ENCODE peak calls at places on chromosomes 7 and 10, in seven cellular contexts. One of them, this sample, is unnamed.
A peak's percentile ranks its signal among the peaks of the same experiment; 100 is the strongest.

GRCh38 chr10:75145590-75145989 is 34.1 kb downstream of the SAMD8 start:
- DNase-seq in transverse colon: no peak
- DNase-seq in brain microvascular endothelial cell: no peak
- DNase-seq in mucosa of descending colon: no peak
- DNase-seq in A549: no peak
- DNase-seq in lung: no peak
- DNase-seq in IMR-90: no peak
- DNase-seq in this sample: no peak

GRCh38 chr7:137882806-137883205 is 36.0 kb upstream of the DGKI start:
- DNase-seq in transverse colon: no peak
- DNase-seq in brain microvascular endothelial cell: peak; percentile 30
- DNase-seq in mucosa of descending colon: no peak
- DNase-seq in A549: no peak
- DNase-seq in lung: no peak
- DNase-seq in IMR-90: peak; percentile 50
- DNase-seq in this sample: no peak

GRCh38 chr10:73997479-73997805 is 474 bp upstream of the VCL start:
- DNase-seq in transverse colon: peak; percentile 87
- DNase-seq in brain microvascular endothelial cell: no peak
- DNase-seq in mucosa of descending colon: peak; percentile 93
- DNase-seq in A549: peak; percentile 52
- DNase-seq in lung: no peak
- DNase-seq in IMR-90: no peak
- DNase-seq in this sample: peak; percentile 39

GRCh38 chr10:117442521-117442920 is 67.3 kb upstream of the PDZD8 start:
- DNase-seq in transverse colon: no peak
- DNase-seq in brain microvascular endothelial cell: no peak
- DNase-seq in mucosa of descending colon: no peak
- DNase-seq in A549: no peak
- DNase-seq in lung: no peak
- DNase-seq in IMR-90: no peak
- DNase-seq in this sample: no peak

GRCh38 chr7:37193087-37193774 is 255.4 kb downstream of the ELMO1 start:
- DNase-seq in transverse colon: no peak
- DNase-seq in brain microvascular endothelial cell: peak; percentile 74
- DNase-seq in mucosa of descending colon: no peak
- DNase-seq in A549: no peak
- DNase-seq in lung: no peak
- DNase-seq in IMR-90: no peak
- DNase-seq in this sample: no peak

GRCh38 chr10:71531485-71532446 is 135.0 kb downstream of the CDH23 start:
- DNase-seq in transverse colon: no peak
- DNase-seq in brain microvascular endothelial cell: no peak
- DNase-seq in mucosa of descending colon: no peak
- DNase-seq in A549: no peak
- DNase-seq in lung: no peak
- DNase-seq in IMR-90: no peak
- DNase-seq in this sample: no peak

GRCh38 chr10:12656518-12657142 is 307.3 kb downstream of the CAMK1D start:
- DNase-seq in transverse colon: no peak
- DNase-seq in brain microvascular endothelial cell: peak; percentile 47
- DNase-seq in mucosa of descending colon: no peak
- DNase-seq in A549: peak; percentile 50
- DNase-seq in lung: no peak
- DNase-seq in IMR-90: peak; percentile 75
- DNase-seq in this sample: peak; percentile 26

GRCh38 chr7:101691822-101692384 is 62.8 kb upstream of the MYL10 start:
- DNase-seq in transverse colon: peak; percentile 64
- DNase-seq in brain microvascular endothelial cell: no peak
- DNase-seq in mucosa of descending colon: peak; percentile 67
- DNase-seq in A549: no peak
- DNase-seq in lung: no peak
- DNase-seq in IMR-90: no peak
- DNase-seq in this sample: no peak

GRCh38 chr10:112813866-112814596 is 136.0 kb upstream of the TCF7L2 start:
- DNase-seq in transverse colon: no peak
- DNase-seq in brain microvascular endothelial cell: no peak
- DNase-seq in mucosa of descending colon: no peak
- DNase-seq in A549: no peak
- DNase-seq in lung: no peak
- DNase-seq in IMR-90: no peak
- DNase-seq in this sample: no peak

GRCh38 chr10:1938317-1938716 is 201.0 kb upstream of the ADARB2 start:
- DNase-seq in transverse colon: no peak
- DNase-seq in brain microvascular endothelial cell: no peak
- DNase-seq in mucosa of descending colon: no peak
- DNase-seq in A549: no peak
- DNase-seq in lung: no peak
- DNase-seq in IMR-90: no peak
- DNase-seq in this sample: no peak

GRCh38 chr10:101062231-101063161 is 707 bp downstream of the KAZALD1 start:
- DNase-seq in transverse colon: peak; percentile 71
- DNase-seq in brain microvascular endothelial cell: no peak
- DNase-seq in mucosa of descending colon: peak; percentile 79
- DNase-seq in A549: peak; percentile 71
- DNase-seq in lung: peak; percentile 53
- DNase-seq in IMR-90: peak; percentile 43
- DNase-seq in this sample: no peak

GRCh38 chr7:45174966-45175765 is 17.6 kb downstream of the RAMP3 start:
- DNase-seq in transverse colon: no peak
- DNase-seq in brain microvascular endothelial cell: no peak
- DNase-seq in mucosa of descending colon: no peak
- DNase-seq in A549: no peak
- DNase-seq in lung: no peak
- DNase-seq in IMR-90: no peak
- DNase-seq in this sample: no peak

GRCh38 chr7:22576941-22577927 is 77.2 kb upstream of the STEAP1B start:
- DNase-seq in transverse colon: no peak
- DNase-seq in brain microvascular endothelial cell: peak; percentile 88
- DNase-seq in mucosa of descending colon: peak; percentile 25
- DNase-seq in A549: no peak
- DNase-seq in lung: peak; percentile 64
- DNase-seq in IMR-90: peak; percentile 98
- DNase-seq in this sample: peak; percentile 77

GRCh38 chr10:35017608-35018007 is 72.5 kb downstream of the CUL2 start:
- DNase-seq in transverse colon: no peak
- DNase-seq in brain microvascular endothelial cell: no peak
- DNase-seq in mucosa of descending colon: no peak
- DNase-seq in A549: no peak
- DNase-seq in lung: no peak
- DNase-seq in IMR-90: no peak
- DNase-seq in this sample: no peak

GRCh38 chr7:106110238-106110560 is 1.9 kb downstream of the SYPL1 start:
- DNase-seq in transverse colon: no peak
- DNase-seq in brain microvascular endothelial cell: no peak
- DNase-seq in mucosa of descending colon: no peak
- DNase-seq in A549: no peak
- DNase-seq in lung: no peak
- DNase-seq in IMR-90: no peak
- DNase-seq in this sample: no peak

GRCh38 chr7:128217972-128218652 is 23.0 kb upstream of the LEP start:
- DNase-seq in transverse colon: no peak
- DNase-seq in brain microvascular endothelial cell: no peak
- DNase-seq in mucosa of descending colon: no peak
- DNase-seq in A549: peak; percentile 51
- DNase-seq in lung: no peak
- DNase-seq in IMR-90: no peak
- DNase-seq in this sample: no peak

GRCh38 chr7:44985033-44985695 is 6.3 kb upstream of the MYO1G start:
- DNase-seq in transverse colon: no peak
- DNase-seq in brain microvascular endothelial cell: no peak
- DNase-seq in mucosa of descending colon: no peak
- DNase-seq in A549: no peak
- DNase-seq in lung: no peak
- DNase-seq in IMR-90: no peak
- DNase-seq in this sample: no peak

GRCh38 chr7:35571596-35572240 is 123.2 kb downstream of the HERPUD2 start:
- DNase-seq in transverse colon: no peak
- DNase-seq in brain microvascular endothelial cell: no peak
- DNase-seq in mucosa of descending colon: no peak
- DNase-seq in A549: no peak
- DNase-seq in lung: no peak
- DNase-seq in IMR-90: no peak
- DNase-seq in this sample: no peak

GRCh38 chr10:125113661-125114388 is 46.5 kb downstream of the CTBP2 start:
- DNase-seq in transverse colon: no peak
- DNase-seq in brain microvascular endothelial cell: peak; percentile 57
- DNase-seq in mucosa of descending colon: no peak
- DNase-seq in A549: no peak
- DNase-seq in lung: no peak
- DNase-seq in IMR-90: no peak
- DNase-seq in this sample: no peak

GRCh38 chr10:5894873-5895272 is 4.8 kb downstream of the FBH1 start:
- DNase-seq in transverse colon: no peak
- DNase-seq in brain microvascular endothelial cell: no peak
- DNase-seq in mucosa of descending colon: no peak
- DNase-seq in A549: no peak
- DNase-seq in lung: no peak
- DNase-seq in IMR-90: no peak
- DNase-seq in this sample: no peak

GRCh38 chr7:26500749-26501352 is 209.2 kb downstream of the SNX10 start:
- DNase-seq in transverse colon: no peak
- DNase-seq in brain microvascular endothelial cell: peak; percentile 1
- DNase-seq in mucosa of descending colon: no peak
- DNase-seq in A549: peak; percentile 26
- DNase-seq in lung: no peak
- DNase-seq in IMR-90: peak; percentile 16
- DNase-seq in this sample: no peak

GRCh38 chr10:98268694-98269386 is 846 bp upstream of the LOXL4 start:
- DNase-seq in transverse colon: no peak
- DNase-seq in brain microvascular endothelial cell: no peak
- DNase-seq in mucosa of descending colon: no peak
- DNase-seq in A549: peak; percentile 36
- DNase-seq in lung: no peak
- DNase-seq in IMR-90: no peak
- DNase-seq in this sample: no peak
- H3K4me3 ChIP-seq in transverse colon: peak overlapping the region; percentile 36
- H3K4me3 ChIP-seq in brain microvascular endothelial cell: peak overlapping the region; percentile 57
- H3K4me3 ChIP-seq in mucosa of descending colon: no peak overlapping the region
- H3K4me3 ChIP-seq in A549: peak overlapping the region; percentile 48
- H3K4me3 ChIP-seq in lung: no peak overlapping the region
- H3K4me3 ChIP-seq in IMR-90: peak overlapping the region; percentile 42
- H3K4me3 ChIP-seq in this sample: peak overlapping the region; percentile 35

GRCh38 chr7:21526448-21526847 is 16.4 kb upstream of the DNAH11 start:
- DNase-seq in transverse colon: no peak
- DNase-seq in brain microvascular endothelial cell: no peak
- DNase-seq in mucosa of descending colon: no peak
- DNase-seq in A549: no peak
- DNase-seq in lung: no peak
- DNase-seq in IMR-90: no peak
- DNase-seq in this sample: no peak

GRCh38 chr7:21524680-21525079 is 18.2 kb upstream of the DNAH11 start:
- DNase-seq in transverse colon: no peak
- DNase-seq in brain microvascular endothelial cell: no peak
- DNase-seq in mucosa of descending colon: no peak
- DNase-seq in A549: no peak
- DNase-seq in lung: no peak
- DNase-seq in IMR-90: no peak
- DNase-seq in this sample: no peak

DNA sequence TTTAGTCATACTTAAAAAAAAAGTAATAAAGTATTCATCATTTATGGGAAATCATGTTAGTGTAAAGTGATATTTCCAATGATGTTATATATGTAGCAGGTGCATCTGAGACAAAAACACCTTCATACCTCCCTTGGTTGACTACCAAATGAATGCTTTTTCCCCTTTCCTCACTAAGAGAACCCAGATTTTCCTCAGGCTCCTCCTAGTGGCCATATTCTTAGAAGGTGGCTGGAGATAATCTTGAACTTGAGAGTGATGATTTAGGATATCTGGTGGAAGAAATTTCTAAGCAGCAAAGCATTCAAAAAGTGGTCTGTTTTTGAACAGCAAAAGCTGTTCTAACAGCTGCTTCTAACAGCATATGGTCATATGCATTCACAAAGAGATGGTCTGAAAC is 16.8 kb upstream of the DNAH11 start:
- DNase-seq in transverse colon: no peak
- DNase-seq in brain microvascular endothelial cell: no peak
- DNase-seq in mucosa of descending colon: no peak
- DNase-seq in A549: no peak
- DNase-seq in lung: no peak
- DNase-seq in IMR-90: peak; percentile 5
- DNase-seq in this sample: no peak
- TF ChIP-seq CTCF in transverse colon: peak; percentile 37
- TF ChIP-seq CTCF in brain microvascular endothelial cell: peak; percentile 41
- TF ChIP-seq CTCF in mucosa of descending colon: no peak
- TF ChIP-seq CTCF in A549: peak; percentile 30
- TF ChIP-seq CTCF in lung: no peak
- TF ChIP-seq CTCF in IMR-90: peak; percentile 30
- TF ChIP-seq CTCF in this sample: peak; percentile 30

GRCh38 chr10:110011679-110012078 is 3.9 kb downstream of the ADD3 start:
- DNase-seq in transverse colon: no peak
- DNase-seq in brain microvascular endothelial cell: no peak
- DNase-seq in mucosa of descending colon: no peak
- DNase-seq in A549: no peak
- DNase-seq in lung: no peak
- DNase-seq in IMR-90: no peak
- DNase-seq in this sample: no peak

GRCh38 chr10:110008518-110009339 is 945 bp downstream of the ADD3 start:
- DNase-seq in transverse colon: peak; percentile 61
- DNase-seq in brain microvascular endothelial cell: no peak
- DNase-seq in mucosa of descending colon: peak; percentile 75
- DNase-seq in A549: peak; percentile 13
- DNase-seq in lung: peak; percentile 61
- DNase-seq in IMR-90: no peak
- DNase-seq in this sample: no peak

GRCh38 chr10:110007171-110007700 is 548 bp upstream of the ADD3 start:
- DNase-seq in transverse colon: no peak
- DNase-seq in brain microvascular endothelial cell: no peak
- DNase-seq in mucosa of descending colon: no peak
- DNase-seq in A549: peak; percentile 35
- DNase-seq in lung: peak; percentile 36
- DNase-seq in IMR-90: peak; percentile 21
- DNase-seq in this sample: no peak

GRCh38 chr10:110007701-110008517 is at the start of gene ADD3:
- DNase-seq in transverse colon: peak; percentile 95
- DNase-seq in brain microvascular endothelial cell: peak; percentile 94
- DNase-seq in mucosa of descending colon: peak; percentile 96
- DNase-seq in A549: peak; percentile 74
- DNase-seq in lung: peak; percentile 88
- DNase-seq in IMR-90: peak; percentile 91
- DNase-seq in this sample: peak; percentile 58

GRCh38 chr10:110010076-110011069 is 2.6 kb downstream of the ADD3 start:
- DNase-seq in transverse colon: no peak
- DNase-seq in brain microvascular endothelial cell: no peak
- DNase-seq in mucosa of descending colon: no peak
- DNase-seq in A549: no peak
- DNase-seq in lung: no peak
- DNase-seq in IMR-90: peak; percentile 55
- DNase-seq in this sample: no peak
- H3K4me3 ChIP-seq in transverse colon: no peak overlapping the region
- H3K4me3 ChIP-seq in brain microvascular endothelial cell: no peak overlapping the region
- H3K4me3 ChIP-seq in mucosa of descending colon: no peak overlapping the region
- H3K4me3 ChIP-seq in A549: no peak overlapping the region
- H3K4me3 ChIP-seq in lung: no peak overlapping the region
- H3K4me3 ChIP-seq in IMR-90: no peak overlapping the region
- H3K4me3 ChIP-seq in this sample: no peak overlapping the region

GRCh38 chr10:106711313-106711906 is 453.1 kb downstream of the SORCS1 start:
- DNase-seq in transverse colon: peak; percentile 51
- DNase-seq in brain microvascular endothelial cell: no peak
- DNase-seq in mucosa of descending colon: peak; percentile 82
- DNase-seq in A549: peak; percentile 11
- DNase-seq in lung: peak; percentile 35
- DNase-seq in IMR-90: no peak
- DNase-seq in this sample: peak; percentile 6
- TF ChIP-seq CTCF in transverse colon: peak; percentile 73
- TF ChIP-seq CTCF in brain microvascular endothelial cell: peak; percentile 65
- TF ChIP-seq CTCF in mucosa of descending colon: peak; percentile 56
- TF ChIP-seq CTCF in A549: peak; percentile 31
- TF ChIP-seq CTCF in lung: peak; percentile 7
- TF ChIP-seq CTCF in IMR-90: peak; percentile 20
- TF ChIP-seq CTCF in this sample: peak; percentile 77

This sample was measured in HFF-Myc.